ENCODE peak calls at places on chromosomes 16 and 17, in four cellular contexts. Y is fibroblast of the aortic adventitia, S is tibial nerve, X is AG04450. Q is an unnamed sample.

GRCh38 chr17:78179372-78179771 is 7.5 kb downstream of the TK1 start:
- DNase-seq in Y (no peak), S (no peak), X (peak), Q (no peak)

GRCh38 chr17:77884019-77884418 is 74.5 kb upstream of the TNRC6C start:
- DNase-seq in Y (peak), S (no peak), X (no peak), Q (no peak)

GRCh38 chr16:3471518-3472176 is 23.6 kb downstream of the C16orf90 start:
- DNase-seq in Y (no peak), S (no peak), X (no peak), Q (no peak)

GRCh38 chr17:53749178-53749577 is 73.5 kb upstream of the KIF2B start:
- DNase-seq in Y (peak), S (no peak), X (no peak), Q (no peak)

GRCh38 chr17:48236681-48237134 is 129.1 kb downstream of the SNX11 start:
- DNase-seq in Y (peak), S (no peak), X (no peak), Q (no peak)

GRCh38 chr17:5226940-5227878 is 7.5 kb downstream of the SCIMP start:
- DNase-seq in Y (no peak), S (no peak), X (no peak), Q (no peak)

GRCh38 chr17:41595585-41595984 is 8.9 kb upstream of the KRT14 start:
- DNase-seq in Y (no peak), S (no peak), X (no peak), Q (no peak)

GRCh38 chr16:86901483-86901882 is 323.1 kb downstream of the FOXL1 start:
- DNase-seq in Y (peak), S (no peak), X (no peak), Q (no peak)

GRCh38 chr16:75837681-75838080 is 111.4 kb upstream of the CPHXL start:
- DNase-seq in Y (no peak), S (no peak), X (no peak), Q (no peak)

GRCh38 chr16:50313596-50314483 is 47.5 kb downstream of the ADCY7 start:
- DNase-seq in Y (peak), S (no peak), X (no peak), Q (peak)

GRCh38 chr16:89193021-89193575 is 7.2 kb downstream of the SLC22A31 start:
- DNase-seq in Y (peak), S (no peak), X (no peak), Q (no peak)

GRCh38 chr17:50828508-50829170 is 6.7 kb upstream of the WFIKKN2 start:
- DNase-seq in Y (no peak), S (no peak), X (no peak), Q (no peak)

GRCh38 chr17:64048805-64049204 is 28.4 kb upstream of the ICAM2 start:
- DNase-seq in Y (no peak), S (no peak), X (no peak), Q (no peak)

GRCh38 chr16:70582280-70582978 is 58.8 kb downstream of the SF3B3 start:
- DNase-seq in Y (no peak), S (no peak), X (no peak), Q (no peak)

GRCh38 chr17:82356845-82357355 is 2.1 kb upstream of the TEX19 start:
- DNase-seq in Y (no peak), S (no peak), X (no peak), Q (no peak)

GRCh38 chr17:39599006-39599664 is 8.6 kb downstream of the NEUROD2 start:
- DNase-seq in Y (no peak), S (no peak), X (no peak), Q (no peak)

GRCh38 chr17:21059761-21060160 is 16.9 kb upstream of the USP22 start:
- DNase-seq in Y (no peak), S (no peak), X (no peak), Q (no peak)

GRCh38 chr17:50272711-50273653 is 1.3 kb upstream of the TMEM92 start:
- DNase-seq in Y (peak), S (no peak), X (no peak), Q (peak)

GRCh38 chr16:57627184-57627871 is 1.1 kb upstream of the ADGRG1 start:
- DNase-seq in Y (peak), S (no peak), X (no peak), Q (no peak)

GRCh38 chr17:45706033-45706432 is 78.1 kb upstream of the CRHR1 start:
- DNase-seq in Y (no peak), S (no peak), X (no peak), Q (no peak)

GRCh38 chr17:38459556-38459955 is 31.3 kb downstream of the ARHGAP23 start:
- DNase-seq in Y (no peak), S (no peak), X (no peak), Q (no peak)

GRCh38 chr16:5580772-5581171 is 483.2 kb upstream of the EEF2KMT start:
- DNase-seq in Y (no peak), S (no peak), X (no peak), Q (no peak)

GRCh38 chr16:72976047-72976746 is 71.7 kb downstream of the ZFHX3 start:
- DNase-seq in Y (peak), S (no peak), X (no peak), Q (no peak)

GRCh38 chr16:67653131-67654068 is 6.7 kb downstream of the ACD start:
- DNase-seq in Y (no peak), S (no peak), X (no peak), Q (no peak)

GRCh38 chr17:6548578-6549330 is 7.6 kb downstream of the PITPNM3 start:
- DNase-seq in Y (no peak), S (no peak), X (no peak), Q (no peak)

GRCh38 chr16:4517812-4518211 is 20.8 kb downstream of the CDIP1 start:
- DNase-seq in Y (peak), S (no peak), X (no peak), Q (peak)

GRCh38 chr17:49028271-49028670 is 31.1 kb downstream of the IGF2BP1 start:
- DNase-seq in Y (no peak), S (no peak), X (no peak), Q (no peak)

GRCh38 chr17:43578699-43579569 is 32.8 kb upstream of the ETV4 start:
- DNase-seq in Y (peak), S (no peak), X (no peak), Q (no peak)

GRCh38 chr16:85125570-85126382 is 13.5 kb upstream of the CIBAR2 start:
- DNase-seq in Y (no peak), S (no peak), X (no peak), Q (no peak)

GRCh38 chr17:56260421-56260820 is 107.1 kb downstream of the ANKFN1 start:
- DNase-seq in Y (peak), S (no peak), X (no peak), Q (no peak)

GRCh38 chr16:46689492-46690280 is at the start of gene ORC6:
- DNase-seq in Y (peak), S (peak), X (peak), Q (peak)

GRCh38 chr16:46688101-46688656 is 799 bp downstream of the VPS35 start:
- DNase-seq in Y (peak), S (no peak), X (no peak), Q (no peak)

GRCh38 chr16:46690281-46691178 is 1.1 kb downstream of the ORC6 start:
- DNase-seq in Y (peak), S (no peak), X (no peak), Q (no peak)

GRCh38 chr16:46687486-46687885 is 1.5 kb downstream of the VPS35 start:
- DNase-seq in Y (no peak), S (no peak), X (no peak), Q (no peak)

GRCh38 chr16:46688657-46689491 is at the start of gene VPS35:
- DNase-seq in Y (peak), S (peak), X (peak), Q (peak)
- TF ChIP-seq CTCF in Y (peak), S (no peak), X (peak), Q (no peak)

DNA sequence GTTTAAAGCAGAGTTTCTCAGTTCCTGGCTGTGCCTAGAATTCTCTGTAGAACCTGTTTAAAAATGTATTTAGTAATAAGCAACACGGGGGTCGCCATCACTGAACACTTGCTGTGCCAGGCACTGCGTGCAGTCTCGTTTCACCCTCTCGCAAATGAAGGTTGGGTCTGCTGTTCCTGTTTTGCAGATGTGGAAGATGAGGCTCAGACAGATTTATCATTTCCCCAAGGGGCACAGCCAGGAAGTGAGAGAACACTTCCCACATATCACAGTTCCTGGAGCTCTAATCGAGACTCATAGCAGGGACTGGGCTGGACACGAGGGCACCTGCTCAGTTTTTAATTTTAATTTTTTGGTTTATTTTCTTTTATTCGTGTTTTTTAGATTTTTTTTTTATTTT is 122.7 kb downstream of the ABCC6 start:
- DNase-seq in Y (no peak), S (no peak), X (no peak), Q (no peak)
- TF ChIP-seq CTCF in Y (no peak), S (no peak), X (no peak), Q (no peak)

GRCh38 chr17:8223356-8224063 is 13.1 kb upstream of the AURKB start:
- DNase-seq in Y (no peak), S (peak), X (no peak), Q (peak)
- TF ChIP-seq CTCF in Y (no peak), S (peak), X (no peak), Q (no peak)

DNA sequence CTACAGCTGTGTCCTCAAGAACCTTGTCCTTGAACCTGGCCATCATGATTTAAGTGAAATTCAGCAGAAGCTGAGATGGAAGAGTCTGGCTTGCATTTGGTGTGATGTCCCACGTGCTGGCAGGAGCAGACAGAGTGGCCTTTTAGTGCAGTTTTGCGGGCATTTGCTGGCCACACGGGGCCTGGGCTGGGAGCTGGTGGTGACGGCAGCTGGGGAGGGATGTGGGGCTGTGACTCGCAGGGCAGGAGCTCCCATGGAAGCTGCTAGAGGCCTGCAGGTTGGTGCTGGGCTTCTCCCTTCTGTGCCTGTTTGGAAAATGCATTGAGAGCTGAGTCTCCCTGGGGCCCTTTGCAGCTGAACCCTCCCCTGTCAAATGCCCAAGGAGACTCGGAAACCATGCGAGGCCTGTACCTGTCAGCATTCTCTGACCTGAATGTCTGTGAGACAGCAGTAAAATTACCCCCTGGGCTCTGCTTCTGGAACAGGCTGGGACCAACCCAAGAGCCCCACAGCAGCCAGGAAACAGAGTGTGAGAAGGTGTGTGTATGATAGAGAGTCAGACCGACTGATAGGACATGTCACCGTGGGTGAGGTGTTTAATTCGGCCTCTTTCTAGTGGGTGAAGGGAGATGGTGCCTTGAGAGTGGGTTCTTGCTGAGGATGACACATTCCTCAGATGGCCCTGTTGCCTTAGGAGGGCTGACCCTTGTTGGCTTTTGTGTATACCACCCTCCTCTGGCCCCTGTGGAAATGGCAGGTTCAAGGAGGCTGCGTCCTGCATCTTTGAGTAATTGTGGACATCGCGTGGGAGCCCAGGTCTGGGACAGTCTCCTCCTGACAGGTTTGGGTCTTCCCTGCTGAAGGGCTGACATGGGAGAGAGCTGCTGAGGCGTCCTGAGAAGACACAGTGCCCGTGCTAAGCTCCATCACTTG is 145.5 kb downstream of the MSI2 start:
- DNase-seq in Y (no peak), S (no peak), X (no peak), Q (no peak)
- TF ChIP-seq CTCF in Y (no peak), S (no peak), X (no peak), Q (no peak)

GRCh38 chr16:69145658-69146057 is 13.2 kb downstream of the UTP4 start:
- DNase-seq in Y (peak), S (no peak), X (no peak), Q (no peak)

DNA sequence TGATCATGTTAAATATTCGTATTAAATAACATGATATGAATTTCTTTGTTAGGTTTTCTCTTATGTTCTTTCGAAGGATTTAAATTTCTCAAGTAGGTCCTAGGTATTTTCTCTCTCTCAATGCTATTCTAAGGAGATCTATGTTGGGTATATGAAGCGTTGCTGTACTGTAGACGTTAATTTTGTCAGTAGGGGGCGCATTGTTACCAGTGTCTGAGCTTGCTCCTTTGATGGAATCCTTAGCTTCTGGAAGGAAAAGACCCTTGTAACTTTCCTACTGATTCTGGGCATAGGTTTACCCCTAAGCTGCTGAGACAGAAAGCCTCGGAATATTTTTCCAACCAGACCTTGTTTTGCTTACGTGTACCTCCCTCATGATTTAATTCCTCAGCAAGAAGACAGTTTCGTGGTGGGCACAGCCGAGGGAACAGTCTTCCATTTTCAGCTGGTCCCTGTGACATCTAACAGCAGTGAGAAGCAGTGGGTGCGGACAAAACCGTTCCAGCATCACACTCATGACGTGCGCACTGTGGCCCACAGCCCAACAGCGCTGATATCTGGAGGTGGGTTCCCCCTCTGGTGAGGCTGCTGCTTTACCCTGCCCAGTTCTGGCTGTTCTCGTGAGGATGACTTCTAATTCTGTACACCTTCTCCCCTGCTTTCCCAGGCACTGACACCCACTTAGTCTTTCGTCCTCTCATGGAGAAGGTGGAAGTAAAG is 17.9 kb downstream of the UTP4 start:
- DNase-seq in Y (peak), S (no peak), X (peak), Q (no peak)
- TF ChIP-seq CTCF in Y (peak), S (peak), X (peak), Q (peak)

GRCh38 chr16:11757671-11758545 is 15.3 kb upstream of the TXNDC11 start:
- DNase-seq in Y (peak), S (no peak), X (peak), Q (no peak)
- TF ChIP-seq CTCF in Y (no peak), S (no peak), X (no peak), Q (no peak)

GRCh38 chr16:80051040-80051439 is 450.5 kb upstream of the MAF start:
- DNase-seq in Y (no peak), S (no peak), X (no peak), Q (no peak)

GRCh38 chr16:80046848-80047247 is 446.3 kb upstream of the MAF start:
- DNase-seq in Y (no peak), S (no peak), X (no peak), Q (no peak)

GRCh38 chr16:80047796-80048649 is 447.5 kb upstream of the MAF start:
- DNase-seq in Y (no peak), S (no peak), X (no peak), Q (no peak)

GRCh38 chr16:80041399-80041798 is 440.9 kb upstream of the MAF start:
- DNase-seq in Y (no peak), S (no peak), X (no peak), Q (no peak)

GRCh38 chr16:80045944-80046660 is 445.6 kb upstream of the MAF start:
- DNase-seq in Y (no peak), S (no peak), X (no peak), Q (no peak)
- TF ChIP-seq CTCF in Y (no peak), S (no peak), X (no peak), Q (no peak)

DNA sequence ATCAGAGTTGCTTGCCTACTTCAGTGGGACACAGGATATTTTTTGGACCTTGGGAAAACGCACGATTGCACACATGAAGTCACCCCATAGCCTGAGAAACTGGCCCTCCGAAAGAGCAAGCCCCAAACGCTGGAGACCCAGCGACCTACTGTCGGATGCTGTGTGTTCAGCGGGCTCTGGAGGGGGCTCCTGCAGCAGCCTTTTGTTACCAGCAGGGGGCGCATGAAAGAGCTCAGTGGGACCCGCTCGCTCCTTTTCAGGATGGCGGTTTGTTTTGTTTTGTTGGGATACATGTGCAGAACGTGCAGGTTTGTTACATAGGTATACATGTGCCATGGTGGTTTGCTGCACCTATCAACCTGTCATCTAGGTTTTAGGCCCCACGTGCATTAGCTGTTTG is 28.4 kb downstream of the MYH3 start:
- DNase-seq in Y (no peak), S (no peak), X (no peak), Q (no peak)
- TF ChIP-seq CTCF in Y (peak), S (peak), X (peak), Q (peak)

Q was measured in mesothelial cell of epicardium.